ENCODE peak calls at places on chromosomes 11 and 22, in four cellular contexts. L, F, T and S are unnamed samples.

GRCh38 chr11:7204778-7205177 is 46.9 kb upstream of the SYT9 start:
- DNase-seq in L (no peak), F (peak; percentile 19), T (peak; percentile 56), S (peak; percentile 78)

GRCh38 chr22:33271390-33272161 is 213.4 kb upstream of the SYN3 start:
- DNase-seq in L (peak; percentile 69), F (no peak), T (no peak), S (peak; percentile 63)

GRCh38 chr11:62680825-62681240 is 2.0 kb upstream of the UBXN1 start:
- DNase-seq in L (no peak), F (peak; percentile 50), T (peak; percentile 75), S (peak; percentile 64)

GRCh38 chr11:57638005-57638760 is 11.5 kb downstream of the YPEL4 start:
- DNase-seq in L (peak; percentile 93), F (peak; percentile 99), T (peak; percentile 84), S (peak; percentile 91)

GRCh38 chr11:123291201-123291869 is 96.3 kb upstream of the CLMP start:
- DNase-seq in L (no peak), F (no peak), T (no peak), S (no peak)

GRCh38 chr11:1565173-1565903 is 6.7 kb downstream of the DUSP8 start:
- DNase-seq in L (no peak), F (no peak), T (no peak), S (no peak)

GRCh38 chr11:3837793-3838192 is 3.0 kb downstream of the RHOG start:
- DNase-seq in L (no peak), F (no peak), T (no peak), S (no peak)

GRCh38 chr22:26053737-26054316 is 115.4 kb upstream of the SEZ6L start:
- DNase-seq in L (no peak), F (peak; percentile 13), T (no peak), S (no peak)

GRCh38 chr11:68959465-68960298 is 21.1 kb downstream of the MRGPRD start:
- DNase-seq in L (no peak), F (no peak), T (no peak), S (no peak)

GRCh38 chr11:72037554-72038311 is 39.0 kb downstream of the IL18BP start:
- DNase-seq in L (peak; percentile 82), F (no peak), T (no peak), S (no peak)

GRCh38 chr22:23749747-23750373 is 1.1 kb downstream of the ZNF70 start:
- DNase-seq in L (no peak), F (no peak), T (no peak), S (no peak)

GRCh38 chr11:107821199-107821926 is 37.2 kb downstream of the SLC35F2 start:
- DNase-seq in L (no peak), F (no peak), T (peak; percentile 60), S (peak; percentile 23)

GRCh38 chr22:35231585-35232084 is 25.7 kb upstream of the HMGXB4 start:
- DNase-seq in L (peak; percentile 62), F (peak; percentile 88), T (peak; percentile 65), S (peak; percentile 82)

GRCh38 chr11:45801723-45802315 is 3.1 kb upstream of the SLC35C1 start:
- DNase-seq in L (no peak), F (no peak), T (no peak), S (no peak)

GRCh38 chr22:32416556-32417085 is 4.6 kb upstream of the RTCB start:
- DNase-seq in L (no peak), F (no peak), T (no peak), S (no peak)

GRCh38 chr11:61601512-61601911 is 20.6 kb upstream of the SYT7 start:
- DNase-seq in L (no peak), F (no peak), T (no peak), S (no peak)

GRCh38 chr22:41280065-41280464 is 5.9 kb downstream of the RANGAP1 start:
- DNase-seq in L (no peak), F (no peak), T (no peak), S (no peak)